ENCODE peak calls at places on chromosomes 6 and 20, in seven cellular contexts. One of them, this sample, is unnamed.

GRCh38 chr6:137717074-137718073 is 149.7 kb upstream of the TNFAIP3 start:
- DNase-seq in mesendoderm: peak; percentile 53
- DNase-seq in neuronal stem cell: no peak
- DNase-seq in mesenchymal stem cell: no peak
- DNase-seq in H1: no peak
- DNase-seq in H9: no peak
- DNase-seq in trophoblast cell: peak; percentile 97
- DNase-seq in this sample: no peak

GRCh38 chr20:48697845-48698491 is 129.8 kb downstream of the PREX1 start:
- DNase-seq in mesendoderm: no peak
- DNase-seq in neuronal stem cell: no peak
- DNase-seq in mesenchymal stem cell: peak; percentile 53
- DNase-seq in H1: no peak
- DNase-seq in H9: no peak
- DNase-seq in trophoblast cell: peak; percentile 98
- DNase-seq in this sample: peak; percentile 64

GRCh38 chr6:67679566-67680296 is 955.4 kb upstream of the ADGRB3 start:
- DNase-seq in mesendoderm: no peak
- DNase-seq in neuronal stem cell: no peak
- DNase-seq in mesenchymal stem cell: no peak
- DNase-seq in H1: no peak
- DNase-seq in H9: no peak
- DNase-seq in trophoblast cell: no peak
- DNase-seq in this sample: no peak

GRCh38 chr6:78701407-78701806 is 165.9 kb upstream of the IRAK1BP1 start:
- DNase-seq in mesendoderm: no peak
- DNase-seq in neuronal stem cell: no peak
- DNase-seq in mesenchymal stem cell: no peak
- DNase-seq in H1: no peak
- DNase-seq in H9: no peak
- DNase-seq in trophoblast cell: no peak
- DNase-seq in this sample: peak; percentile 70

GRCh38 chr6:136408205-136408604 is 118.6 kb upstream of the BCLAF1 start:
- DNase-seq in mesendoderm: no peak
- DNase-seq in neuronal stem cell: no peak
- DNase-seq in mesenchymal stem cell: peak; percentile 28
- DNase-seq in H1: no peak
- DNase-seq in H9: no peak
- DNase-seq in trophoblast cell: no peak
- DNase-seq in this sample: peak; percentile 69

GRCh38 chr6:52994031-52994788 is 874 bp downstream of the GSTA4 start:
- DNase-seq in mesendoderm: peak; percentile 59
- DNase-seq in neuronal stem cell: peak; percentile 24
- DNase-seq in mesenchymal stem cell: peak; percentile 57
- DNase-seq in H1: no peak
- DNase-seq in H9: no peak
- DNase-seq in trophoblast cell: no peak
- DNase-seq in this sample: peak; percentile 51

GRCh38 chr20:44019638-44020335 is 105.1 kb downstream of the TOX2 start:
- DNase-seq in mesendoderm: peak; percentile 44
- DNase-seq in neuronal stem cell: no peak
- DNase-seq in mesenchymal stem cell: peak; percentile 31
- DNase-seq in H1: no peak
- DNase-seq in H9: no peak
- DNase-seq in trophoblast cell: no peak
- DNase-seq in this sample: peak; percentile 23

GRCh38 chr6:69022991-69023390 is 387.9 kb downstream of the ADGRB3 start:
- DNase-seq in mesendoderm: no peak
- DNase-seq in neuronal stem cell: no peak
- DNase-seq in mesenchymal stem cell: peak; percentile 70
- DNase-seq in H1: no peak
- DNase-seq in H9: no peak
- DNase-seq in trophoblast cell: no peak
- DNase-seq in this sample: peak; percentile 53

GRCh38 chr20:48191200-48191599 is 405.9 kb upstream of the SULF2 start:
- DNase-seq in mesendoderm: peak; percentile 90
- DNase-seq in neuronal stem cell: no peak
- DNase-seq in mesenchymal stem cell: peak; percentile 18
- DNase-seq in H1: no peak
- DNase-seq in H9: no peak
- DNase-seq in trophoblast cell: no peak
- DNase-seq in this sample: no peak

GRCh38 chr20:35947489-35947888 is 6.8 kb downstream of the SCAND1 start:
- DNase-seq in mesendoderm: peak; percentile 80
- DNase-seq in neuronal stem cell: no peak
- DNase-seq in mesenchymal stem cell: peak; percentile 20
- DNase-seq in H1: peak; percentile 58
- DNase-seq in H9: peak; percentile 79
- DNase-seq in trophoblast cell: no peak
- DNase-seq in this sample: peak; percentile 4

GRCh38 chr6:75855047-75855446 is 106.0 kb downstream of the MYO6 start:
- DNase-seq in mesendoderm: peak; percentile 69
- DNase-seq in neuronal stem cell: peak; percentile 37
- DNase-seq in mesenchymal stem cell: peak; percentile 64
- DNase-seq in H1: no peak
- DNase-seq in H9: no peak
- DNase-seq in trophoblast cell: peak; percentile 48
- DNase-seq in this sample: peak; percentile 77

GRCh38 chr20:51195419-51195901 is 172.6 kb upstream of the KCNG1 start:
- DNase-seq in mesendoderm: no peak
- DNase-seq in neuronal stem cell: no peak
- DNase-seq in mesenchymal stem cell: no peak
- DNase-seq in H1: no peak
- DNase-seq in H9: no peak
- DNase-seq in trophoblast cell: no peak
- DNase-seq in this sample: peak; percentile 56

GRCh38 chr20:61841551-61841950 is 224.1 kb downstream of the TAF4 start:
- DNase-seq in mesendoderm: no peak
- DNase-seq in neuronal stem cell: no peak
- DNase-seq in mesenchymal stem cell: no peak
- DNase-seq in H1: no peak
- DNase-seq in H9: no peak
- DNase-seq in trophoblast cell: no peak
- DNase-seq in this sample: no peak

GRCh38 chr20:25053207-25054132 is 4.5 kb downstream of the ACSS1 start:
- DNase-seq in mesendoderm: no peak
- DNase-seq in neuronal stem cell: no peak
- DNase-seq in mesenchymal stem cell: no peak
- DNase-seq in H1: no peak
- DNase-seq in H9: no peak
- DNase-seq in trophoblast cell: no peak
- DNase-seq in this sample: peak; percentile 41

GRCh38 chr6:7561153-7561964 is 19.9 kb downstream of the DSP start:
- DNase-seq in mesendoderm: peak; percentile 17
- DNase-seq in neuronal stem cell: no peak
- DNase-seq in mesenchymal stem cell: no peak
- DNase-seq in H1: no peak
- DNase-seq in H9: no peak
- DNase-seq in trophoblast cell: peak; percentile 94
- DNase-seq in this sample: peak; percentile 27

GRCh38 chr20:52383995-52384621 is 192.5 kb upstream of the ZFP64 start:
- DNase-seq in mesendoderm: no peak
- DNase-seq in neuronal stem cell: no peak
- DNase-seq in mesenchymal stem cell: no peak
- DNase-seq in H1: no peak
- DNase-seq in H9: no peak
- DNase-seq in trophoblast cell: no peak
- DNase-seq in this sample: no peak

GRCh38 chr6:87944541-87944954 is 103.1 kb upstream of the SPACA1 start:
- DNase-seq in mesendoderm: peak; percentile 90
- DNase-seq in neuronal stem cell: no peak
- DNase-seq in mesenchymal stem cell: peak; percentile 60
- DNase-seq in H1: no peak
- DNase-seq in H9: peak; percentile 49
- DNase-seq in trophoblast cell: peak; percentile 82
- DNase-seq in this sample: peak; percentile 36

GRCh38 chr6:626236-626635 is 30.7 kb downstream of the HUS1B start:
- DNase-seq in mesendoderm: no peak
- DNase-seq in neuronal stem cell: no peak
- DNase-seq in mesenchymal stem cell: peak; percentile 88
- DNase-seq in H1: no peak
- DNase-seq in H9: no peak
- DNase-seq in trophoblast cell: no peak
- DNase-seq in this sample: peak; percentile 82
- H4K8ac ChIP-seq in mesendoderm: no peak overlapping the region
- H4K8ac ChIP-seq in neuronal stem cell: no peak overlapping the region
- H4K8ac ChIP-seq in mesenchymal stem cell: no peak overlapping the region
- H4K8ac ChIP-seq in H1: no peak overlapping the region
- H4K8ac ChIP-seq in H9: no peak overlapping the region
- H4K8ac ChIP-seq in trophoblast cell: no peak overlapping the region
- H4K8ac ChIP-seq in this sample: no peak overlapping the region

GRCh38 chr6:70758883-70759282 is 91.2 kb downstream of the SMAP1 start:
- DNase-seq in mesendoderm: peak; percentile 8
- DNase-seq in neuronal stem cell: no peak
- DNase-seq in mesenchymal stem cell: no peak
- DNase-seq in H1: no peak
- DNase-seq in H9: no peak
- DNase-seq in trophoblast cell: no peak
- DNase-seq in this sample: no peak

GRCh38 chr6:70764706-70765105 is 97.0 kb downstream of the SMAP1 start:
- DNase-seq in mesendoderm: no peak
- DNase-seq in neuronal stem cell: no peak
- DNase-seq in mesenchymal stem cell: no peak
- DNase-seq in H1: no peak
- DNase-seq in H9: no peak
- DNase-seq in trophoblast cell: no peak
- DNase-seq in this sample: no peak

GRCh38 chr6:70763754-70764153 is 96.1 kb downstream of the SMAP1 start:
- DNase-seq in mesendoderm: peak; percentile 23
- DNase-seq in neuronal stem cell: no peak
- DNase-seq in mesenchymal stem cell: peak; percentile 29
- DNase-seq in H1: no peak
- DNase-seq in H9: no peak
- DNase-seq in trophoblast cell: no peak
- DNase-seq in this sample: peak; percentile 18
- H4K8ac ChIP-seq in mesendoderm: no peak overlapping the region
- H4K8ac ChIP-seq in neuronal stem cell: no peak overlapping the region
- H4K8ac ChIP-seq in mesenchymal stem cell: peak overlapping the region; percentile 54
- H4K8ac ChIP-seq in H1: no peak overlapping the region
- H4K8ac ChIP-seq in H9: no peak overlapping the region
- H4K8ac ChIP-seq in trophoblast cell: no peak overlapping the region
- H4K8ac ChIP-seq in this sample: no peak overlapping the region

GRCh38 chr6:55839080-55839479 is 36.3 kb downstream of the BMP5 start:
- DNase-seq in mesendoderm: no peak
- DNase-seq in neuronal stem cell: no peak
- DNase-seq in mesenchymal stem cell: no peak
- DNase-seq in H1: no peak
- DNase-seq in H9: no peak
- DNase-seq in trophoblast cell: no peak
- DNase-seq in this sample: no peak
- H4K8ac ChIP-seq in mesendoderm: no peak overlapping the region
- H4K8ac ChIP-seq in neuronal stem cell: no peak overlapping the region
- H4K8ac ChIP-seq in mesenchymal stem cell: no peak overlapping the region
- H4K8ac ChIP-seq in H1: no peak overlapping the region
- H4K8ac ChIP-seq in H9: no peak overlapping the region
- H4K8ac ChIP-seq in trophoblast cell: no peak overlapping the region
- H4K8ac ChIP-seq in this sample: no peak overlapping the region

GRCh38 chr6:157158456-157158855 is 164.9 kb downstream of the TMEM242 start:
- DNase-seq in mesendoderm: peak; percentile 75
- DNase-seq in neuronal stem cell: no peak
- DNase-seq in mesenchymal stem cell: no peak
- DNase-seq in H1: no peak
- DNase-seq in H9: no peak
- DNase-seq in trophoblast cell: no peak
- DNase-seq in this sample: no peak
- H4K8ac ChIP-seq in mesendoderm: no peak overlapping the region
- H4K8ac ChIP-seq in neuronal stem cell: no peak overlapping the region
- H4K8ac ChIP-seq in mesenchymal stem cell: no peak overlapping the region
- H4K8ac ChIP-seq in H1: no peak overlapping the region
- H4K8ac ChIP-seq in H9: no peak overlapping the region
- H4K8ac ChIP-seq in trophoblast cell: no peak overlapping the region
- H4K8ac ChIP-seq in this sample: no peak overlapping the region